ENCODE peak calls at places on chromosomes 5 and 9, in nine cellular contexts. One of them, this sample, is unnamed.
A peak's percentile ranks its signal among the peaks of the same experiment; 100 is the strongest.

GRCh38 chr5:124677376-124677998 is 69.0 kb downstream of the ZNF608 start:
- DNase-seq in HL-60: no peak
- DNase-seq in left lung: no peak
- DNase-seq in stomach: no peak
- DNase-seq in GM12865: no peak
- DNase-seq in transverse colon: no peak
- DNase-seq in prostate gland: no peak
- DNase-seq in cardiac fibroblast: peak; percentile 57
- DNase-seq in upper lobe of right lung: no peak
- DNase-seq in this sample: no peak

GRCh38 chr5:148186248-148187003 is 16.4 kb upstream of the SPINK6 start:
- DNase-seq in HL-60: peak; percentile 71
- DNase-seq in left lung: no peak
- DNase-seq in stomach: no peak
- DNase-seq in GM12865: peak; percentile 14
- DNase-seq in transverse colon: no peak
- DNase-seq in prostate gland: no peak
- DNase-seq in cardiac fibroblast: peak; percentile 74
- DNase-seq in upper lobe of right lung: no peak
- DNase-seq in this sample: peak; percentile 20

GRCh38 chr5:97009212-97009898 is 73.5 kb downstream of the LNPEP start:
- DNase-seq in HL-60: peak; percentile 43
- DNase-seq in left lung: no peak
- DNase-seq in stomach: no peak
- DNase-seq in GM12865: peak; percentile 42
- DNase-seq in transverse colon: no peak
- DNase-seq in prostate gland: no peak
- DNase-seq in cardiac fibroblast: peak; percentile 44
- DNase-seq in upper lobe of right lung: no peak
- DNase-seq in this sample: no peak

GRCh38 chr5:142447887-142448286 is 123.1 kb upstream of the SPRY4 start:
- DNase-seq in HL-60: no peak
- DNase-seq in left lung: no peak
- DNase-seq in stomach: no peak
- DNase-seq in GM12865: no peak
- DNase-seq in transverse colon: no peak
- DNase-seq in prostate gland: no peak
- DNase-seq in cardiac fibroblast: no peak
- DNase-seq in upper lobe of right lung: no peak
- DNase-seq in this sample: no peak

GRCh38 chr5:141881886-141882285 is 3.7 kb upstream of the PCDH1 start:
- DNase-seq in HL-60: no peak
- DNase-seq in left lung: no peak
- DNase-seq in stomach: no peak
- DNase-seq in GM12865: no peak
- DNase-seq in transverse colon: no peak
- DNase-seq in prostate gland: no peak
- DNase-seq in cardiac fibroblast: no peak
- DNase-seq in upper lobe of right lung: no peak
- DNase-seq in this sample: no peak

GRCh38 chr5:175321927-175322532 is 122.0 kb downstream of the DRD1 start:
- DNase-seq in HL-60: peak; percentile 8
- DNase-seq in left lung: no peak
- DNase-seq in stomach: no peak
- DNase-seq in GM12865: peak; percentile 52
- DNase-seq in transverse colon: no peak
- DNase-seq in prostate gland: peak; percentile 11
- DNase-seq in cardiac fibroblast: peak; percentile 4
- DNase-seq in upper lobe of right lung: no peak
- DNase-seq in this sample: no peak

GRCh38 chr5:68088302-68088701 is 127.3 kb upstream of the PIK3R1 start:
- DNase-seq in HL-60: no peak
- DNase-seq in left lung: no peak
- DNase-seq in stomach: no peak
- DNase-seq in GM12865: no peak
- DNase-seq in transverse colon: no peak
- DNase-seq in prostate gland: no peak
- DNase-seq in cardiac fibroblast: peak; percentile 83
- DNase-seq in upper lobe of right lung: no peak
- DNase-seq in this sample: peak; percentile 49

GRCh38 chr5:164233796-164234195 is 728.4 kb downstream of the MAT2B start:
- DNase-seq in HL-60: no peak
- DNase-seq in left lung: no peak
- DNase-seq in stomach: no peak
- DNase-seq in GM12865: no peak
- DNase-seq in transverse colon: no peak
- DNase-seq in prostate gland: no peak
- DNase-seq in cardiac fibroblast: peak; percentile 71
- DNase-seq in upper lobe of right lung: no peak
- DNase-seq in this sample: peak; percentile 33

GRCh38 chr9:68704804-68705635 is at the start of gene PIP5K1B:
- DNase-seq in HL-60: peak; percentile 93
- DNase-seq in left lung: peak; percentile 88
- DNase-seq in stomach: peak; percentile 88
- DNase-seq in GM12865: peak; percentile 93
- DNase-seq in transverse colon: peak; percentile 90
- DNase-seq in prostate gland: peak; percentile 65
- DNase-seq in cardiac fibroblast: peak; percentile 56
- DNase-seq in upper lobe of right lung: peak; percentile 93
- DNase-seq in this sample: peak; percentile 4

GRCh38 chr9:114287001-114287762 is 35.7 kb upstream of the ORM1 start:
- DNase-seq in HL-60: no peak
- DNase-seq in left lung: peak; percentile 33
- DNase-seq in stomach: no peak
- DNase-seq in GM12865: no peak
- DNase-seq in transverse colon: no peak
- DNase-seq in prostate gland: no peak
- DNase-seq in cardiac fibroblast: no peak
- DNase-seq in upper lobe of right lung: peak; percentile 43
- DNase-seq in this sample: no peak

GRCh38 chr5:179623906-179624741 is 653 bp upstream of the HNRNPH1 start:
- DNase-seq in HL-60: peak; percentile 68
- DNase-seq in left lung: peak; percentile 54
- DNase-seq in stomach: no peak
- DNase-seq in GM12865: peak; percentile 71
- DNase-seq in transverse colon: peak; percentile 36
- DNase-seq in prostate gland: no peak
- DNase-seq in cardiac fibroblast: peak; percentile 71
- DNase-seq in upper lobe of right lung: no peak
- DNase-seq in this sample: peak; percentile 59

GRCh38 chr5:126808619-126809018 is 31.7 kb downstream of the LMNB1 start:
- DNase-seq in HL-60: no peak
- DNase-seq in left lung: no peak
- DNase-seq in stomach: no peak
- DNase-seq in GM12865: peak; percentile 51
- DNase-seq in transverse colon: no peak
- DNase-seq in prostate gland: no peak
- DNase-seq in cardiac fibroblast: peak; percentile 65
- DNase-seq in upper lobe of right lung: no peak
- DNase-seq in this sample: no peak

GRCh38 chr9:113913426-113914195 is 37.5 kb downstream of the ZNF618 start:
- DNase-seq in HL-60: no peak
- DNase-seq in left lung: no peak
- DNase-seq in stomach: peak; percentile 59
- DNase-seq in GM12865: no peak
- DNase-seq in transverse colon: no peak
- DNase-seq in prostate gland: peak; percentile 64
- DNase-seq in cardiac fibroblast: peak; percentile 60
- DNase-seq in upper lobe of right lung: no peak
- DNase-seq in this sample: peak; percentile 59

GRCh38 chr5:68049053-68049713 is 166.4 kb upstream of the PIK3R1 start:
- DNase-seq in HL-60: no peak
- DNase-seq in left lung: no peak
- DNase-seq in stomach: no peak
- DNase-seq in GM12865: no peak
- DNase-seq in transverse colon: no peak
- DNase-seq in prostate gland: no peak
- DNase-seq in cardiac fibroblast: no peak
- DNase-seq in upper lobe of right lung: no peak
- DNase-seq in this sample: no peak

GRCh38 chr5:61604626-61605025 is 272.6 kb downstream of the ZSWIM6 start:
- DNase-seq in HL-60: no peak
- DNase-seq in left lung: no peak
- DNase-seq in stomach: no peak
- DNase-seq in GM12865: no peak
- DNase-seq in transverse colon: no peak
- DNase-seq in prostate gland: peak; percentile 22
- DNase-seq in cardiac fibroblast: no peak
- DNase-seq in upper lobe of right lung: no peak
- DNase-seq in this sample: no peak

GRCh38 chr5:39323542-39323941 is 40.8 kb downstream of the C9 start:
- DNase-seq in HL-60: no peak
- DNase-seq in left lung: no peak
- DNase-seq in stomach: no peak
- DNase-seq in GM12865: no peak
- DNase-seq in transverse colon: no peak
- DNase-seq in prostate gland: no peak
- DNase-seq in cardiac fibroblast: no peak
- DNase-seq in upper lobe of right lung: no peak
- DNase-seq in this sample: no peak

GRCh38 chr5:133610489-133611356 is 1.6 kb downstream of the FSTL4 start:
- DNase-seq in HL-60: no peak
- DNase-seq in left lung: peak; percentile 56
- DNase-seq in stomach: peak; percentile 76
- DNase-seq in GM12865: peak; percentile 36
- DNase-seq in transverse colon: peak; percentile 42
- DNase-seq in prostate gland: peak; percentile 64
- DNase-seq in cardiac fibroblast: peak; percentile 28
- DNase-seq in upper lobe of right lung: peak; percentile 86
- DNase-seq in this sample: no peak
- H3K4me3 ChIP-seq in HL-60: no peak overlapping the region
- H3K4me3 ChIP-seq in left lung: peak overlapping the region; percentile 13
- H3K4me3 ChIP-seq in stomach: peak overlapping the region; percentile 44
- H3K4me3 ChIP-seq in GM12865: no peak overlapping the region
- H3K4me3 ChIP-seq in transverse colon: peak overlapping the region; percentile 47
- H3K4me3 ChIP-seq in prostate gland: peak overlapping the region; percentile 27
- H3K4me3 ChIP-seq in cardiac fibroblast: no peak overlapping the region
- H3K4me3 ChIP-seq in upper lobe of right lung: peak overlapping the region; percentile 35
- H3K4me3 ChIP-seq in this sample: no peak overlapping the region

GRCh38 chr9:97741947-97742346 is 44.8 kb upstream of the XPA start:
- DNase-seq in HL-60: no peak
- DNase-seq in left lung: no peak
- DNase-seq in stomach: no peak
- DNase-seq in GM12865: no peak
- DNase-seq in transverse colon: no peak
- DNase-seq in prostate gland: no peak
- DNase-seq in cardiac fibroblast: no peak
- DNase-seq in upper lobe of right lung: no peak
- DNase-seq in this sample: no peak
- H3K4me3 ChIP-seq in HL-60: no peak overlapping the region
- H3K4me3 ChIP-seq in left lung: no peak overlapping the region
- H3K4me3 ChIP-seq in stomach: no peak overlapping the region
- H3K4me3 ChIP-seq in GM12865: no peak overlapping the region
- H3K4me3 ChIP-seq in transverse colon: no peak overlapping the region
- H3K4me3 ChIP-seq in prostate gland: no peak overlapping the region
- H3K4me3 ChIP-seq in cardiac fibroblast: no peak overlapping the region
- H3K4me3 ChIP-seq in upper lobe of right lung: no peak overlapping the region
- H3K4me3 ChIP-seq in this sample: no peak overlapping the region

DNA sequence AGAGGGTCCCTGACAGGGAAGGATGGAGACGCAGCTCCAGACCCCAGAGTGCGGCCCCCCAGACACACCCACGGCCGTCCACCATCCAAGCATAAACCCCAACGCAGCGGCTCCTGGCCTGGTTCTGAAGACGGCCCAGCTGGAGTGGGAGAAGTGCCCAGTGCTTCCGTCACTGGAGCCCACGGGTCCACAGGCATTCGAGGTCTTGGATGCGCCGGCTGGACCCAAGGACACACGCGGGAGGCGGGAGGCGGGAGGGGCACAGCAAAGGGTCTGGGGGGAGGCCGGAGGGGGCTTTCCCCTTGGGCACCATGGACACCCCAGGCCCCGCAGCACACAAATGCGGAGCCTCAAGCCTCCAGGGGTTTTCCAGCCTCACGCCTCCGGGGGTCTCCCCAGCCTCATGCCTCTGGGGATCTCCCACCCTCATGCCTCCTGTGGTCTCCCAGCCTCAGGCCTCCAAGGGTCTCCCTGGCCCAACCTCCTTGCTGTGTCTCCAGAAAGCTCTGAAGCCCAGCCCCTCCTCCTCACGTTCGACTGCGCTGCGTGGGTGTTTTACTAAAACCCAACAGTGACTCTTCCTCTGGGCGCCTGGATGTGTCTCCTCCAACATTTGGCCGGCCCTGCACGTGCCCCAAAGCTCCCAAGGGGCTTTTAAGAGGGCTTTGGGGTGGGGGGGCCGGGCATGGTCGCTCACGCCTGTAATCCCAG is 15.2 kb downstream of the EXD3 start:
- DNase-seq in HL-60: no peak
- DNase-seq in left lung: no peak
- DNase-seq in stomach: no peak
- DNase-seq in GM12865: peak; percentile 34
- DNase-seq in transverse colon: no peak
- DNase-seq in prostate gland: no peak
- DNase-seq in cardiac fibroblast: peak; percentile 33
- DNase-seq in upper lobe of right lung: no peak
- DNase-seq in this sample: no peak
- H3K4me3 ChIP-seq in HL-60: no peak overlapping the region
- H3K4me3 ChIP-seq in left lung: no peak overlapping the region
- H3K4me3 ChIP-seq in stomach: peak overlapping the region; percentile 41
- H3K4me3 ChIP-seq in GM12865: no peak overlapping the region
- H3K4me3 ChIP-seq in transverse colon: peak overlapping the region; percentile 47
- H3K4me3 ChIP-seq in prostate gland: peak overlapping the region; percentile 20
- H3K4me3 ChIP-seq in cardiac fibroblast: no peak overlapping the region
- H3K4me3 ChIP-seq in upper lobe of right lung: no peak overlapping the region
- H3K4me3 ChIP-seq in this sample: peak overlapping the region; percentile 38

GRCh38 chr9:70411141-70411929 is 3.1 kb downstream of the KLF9 start:
- DNase-seq in HL-60: no peak
- DNase-seq in left lung: peak; percentile 50
- DNase-seq in stomach: peak; percentile 63
- DNase-seq in GM12865: no peak
- DNase-seq in transverse colon: peak; percentile 64
- DNase-seq in prostate gland: peak; percentile 61
- DNase-seq in cardiac fibroblast: peak; percentile 85
- DNase-seq in upper lobe of right lung: peak; percentile 72
- DNase-seq in this sample: peak; percentile 52

GRCh38 chr9:70409800-70410199 is 4.7 kb downstream of the KLF9 start:
- DNase-seq in HL-60: no peak
- DNase-seq in left lung: no peak
- DNase-seq in stomach: no peak
- DNase-seq in GM12865: no peak
- DNase-seq in transverse colon: no peak
- DNase-seq in prostate gland: no peak
- DNase-seq in cardiac fibroblast: no peak
- DNase-seq in upper lobe of right lung: no peak
- DNase-seq in this sample: no peak

GRCh38 chr9:70409280-70409679 is 5.2 kb downstream of the KLF9 start:
- DNase-seq in HL-60: no peak
- DNase-seq in left lung: no peak
- DNase-seq in stomach: no peak
- DNase-seq in GM12865: no peak
- DNase-seq in transverse colon: no peak
- DNase-seq in prostate gland: no peak
- DNase-seq in cardiac fibroblast: peak; percentile 56
- DNase-seq in upper lobe of right lung: no peak
- DNase-seq in this sample: no peak

GRCh38 chr9:70411930-70412677 is 2.4 kb downstream of the KLF9 start:
- DNase-seq in HL-60: no peak
- DNase-seq in left lung: peak; percentile 84
- DNase-seq in stomach: peak; percentile 81
- DNase-seq in GM12865: peak; percentile 47
- DNase-seq in transverse colon: peak; percentile 88
- DNase-seq in prostate gland: peak; percentile 69
- DNase-seq in cardiac fibroblast: peak; percentile 94
- DNase-seq in upper lobe of right lung: peak; percentile 88
- DNase-seq in this sample: peak; percentile 59

GRCh38 chr9:70410368-70410767 is 4.1 kb downstream of the KLF9 start:
- DNase-seq in HL-60: no peak
- DNase-seq in left lung: no peak
- DNase-seq in stomach: no peak
- DNase-seq in GM12865: no peak
- DNase-seq in transverse colon: no peak
- DNase-seq in prostate gland: no peak
- DNase-seq in cardiac fibroblast: peak; percentile 66
- DNase-seq in upper lobe of right lung: no peak
- DNase-seq in this sample: no peak
- H3K4me3 ChIP-seq in HL-60: no peak overlapping the region
- H3K4me3 ChIP-seq in left lung: peak overlapping the region; percentile 64
- H3K4me3 ChIP-seq in stomach: peak overlapping the region; percentile 91
- H3K4me3 ChIP-seq in GM12865: no peak overlapping the region
- H3K4me3 ChIP-seq in transverse colon: peak overlapping the region; percentile 89
- H3K4me3 ChIP-seq in prostate gland: peak overlapping the region; percentile 89
- H3K4me3 ChIP-seq in cardiac fibroblast: peak overlapping the region; percentile 88
- H3K4me3 ChIP-seq in upper lobe of right lung: peak overlapping the region; percentile 89
- H3K4me3 ChIP-seq in this sample: peak overlapping the region; percentile 94